ENCODE peak calls at places on chromosome 5, in four cellular contexts. T, F, V and Y are unnamed samples.

GRCh38 chr5:147704544-147704943 is 78.0 kb downstream of the JAKMIP2 start:
- DNase-seq in T (no peak), F (no peak), V (no peak), Y (no peak)

GRCh38 chr5:11037080-11037479 is 276.0 kb upstream of the DAP start:
- DNase-seq in T (no peak), F (peak; percentile 80), V (no peak), Y (no peak)

GRCh38 chr5:91409304-91409703 is 26.2 kb upstream of the ARRDC3 start:
- DNase-seq in T (no peak), F (no peak), V (no peak), Y (no peak)

GRCh38 chr5:154862766-154863165 is 4.3 kb downstream of the CNOT8 start:
- DNase-seq in T (no peak), F (peak; percentile 54), V (no peak), Y (no peak)

GRCh38 chr5:142143878-142144277 is 35.3 kb downstream of the NDFIP1 start:
- DNase-seq in T (peak; percentile 37), F (peak; percentile 40), V (no peak), Y (no peak)

GRCh38 chr5:133108481-133108921 is 56.7 kb downstream of the HSPA4 start:
- DNase-seq in T (no peak), F (peak; percentile 21), V (no peak), Y (no peak)

GRCh38 chr5:127870914-127871313 is 167.7 kb downstream of the CCDC192 start:
- DNase-seq in T (no peak), F (peak; percentile 69), V (peak; percentile 71), Y (no peak)

GRCh38 chr5:145101246-145101645 is 733.9 kb downstream of the PRELID2 start:
- DNase-seq in T (peak; percentile 41), F (peak; percentile 8), V (no peak), Y (no peak)

GRCh38 chr5:22896155-22896554 is 43.0 kb upstream of the CDH12 start:
- DNase-seq in T (no peak), F (no peak), V (no peak), Y (no peak)

GRCh38 chr5:135236187-135236835 is 162.7 kb downstream of the MACROH2A1 start:
- DNase-seq in T (no peak), F (no peak), V (peak; percentile 38), Y (peak; percentile 37)

GRCh38 chr5:72817076-72817476 is 615 bp downstream of the TNPO1 start:
- DNase-seq in T (no peak), F (peak; percentile 70), V (peak; percentile 65), Y (peak; percentile 84)

GRCh38 chr5:131019601-131020315 is 145.3 kb downstream of the HINT1 start:
- DNase-seq in T (no peak), F (no peak), V (no peak), Y (no peak)

GRCh38 chr5:39427225-39427624 is 2.4 kb upstream of the DAB2 start:
- DNase-seq in T (no peak), F (no peak), V (no peak), Y (no peak)

GRCh38 chr5:83026930-83027687 is 50.1 kb downstream of the TMEM167A start:
- DNase-seq in T (peak; percentile 82), F (peak; percentile 37), V (no peak), Y (peak; percentile 80)

GRCh38 chr5:140806834-140807775 is at the start of gene PCDHA4:
- DNase-seq in T (peak; percentile 78), F (no peak), V (no peak), Y (peak; percentile 95)

GRCh38 chr5:177482359-177482795 is 8.9 kb upstream of the DBN1 start:
- DNase-seq in T (no peak), F (no peak), V (no peak), Y (no peak)

GRCh38 chr5:1130218-1130946 is 18.5 kb upstream of the SLC12A7 start:
- DNase-seq in T (no peak), F (no peak), V (no peak), Y (no peak)